ENCODE peak calls at places on chromosomes 13 and 19, in four cellular contexts. Z is HepG2, Y is GM12878, G is K562. S is an unnamed sample.

GRCh38 chr19:58500242-58500641 is 11.6 kb downstream of the SLC27A5 start:
- DNase-seq in G (no peak), Y (no peak), Z (no peak), S (no peak)

GRCh38 chr19:1690570-1691307 is 38.3 kb upstream of the TCF3 start:
- DNase-seq in Y (no peak), G (peak), Z (no peak), S (peak)

GRCh38 chr19:5308471-5309437 is 31.9 kb downstream of the PTPRS start:
- DNase-seq in G (peak), Y (no peak), Z (no peak), S (no peak)

GRCh38 chr19:19445911-19446361 is 40.5 kb downstream of the GATAD2A start:
- DNase-seq in G (no peak), Y (no peak), Z (no peak), S (no peak)

GRCh38 chr19:7742991-7743390 is 4.3 kb downstream of the CD209 start:
- DNase-seq in G (no peak), Y (no peak), Z (no peak), S (no peak)

GRCh38 chr19:16542894-16543498 is 759 bp upstream of the CHERP start:
- DNase-seq in G (peak), Z (no peak), Y (no peak), S (no peak)

GRCh38 chr19:3968556-3969434 is 2.1 kb downstream of the DAPK3 start:
- DNase-seq in Y (no peak), G (peak), Z (peak), S (peak)

GRCh38 chr13:112244061-112244460 is 132.1 kb upstream of the SPACA7 start:
- DNase-seq in Y (no peak), G (no peak), Z (no peak), S (no peak)

GRCh38 chr13:70170689-70171088 is 62.4 kb upstream of the KLHL1 start:
- DNase-seq in G (no peak), Y (no peak), Z (no peak), S (no peak)

GRCh38 chr19:18399008-18399407 is 1.6 kb upstream of the LRRC25 start:
- DNase-seq in G (no peak), Z (no peak), Y (no peak), S (no peak)

GRCh38 chr13:77305276-77305675 is 21.6 kb downstream of the MYCBP2 start:
- DNase-seq in Z (no peak), Y (no peak), G (no peak), S (no peak)

GRCh38 chr13:51002736-51003135 is 93.1 kb downstream of the RNASEH2B start:
- DNase-seq in G (no peak), Z (no peak), Y (no peak), S (no peak)

GRCh38 chr13:111092685-111093084 is 22.4 kb upstream of the ARHGEF7 start:
- DNase-seq in Z (no peak), Y (no peak), G (no peak), S (no peak)

GRCh38 chr13:111095031-111095840 is 19.9 kb upstream of the ARHGEF7 start:
- DNase-seq in Z (no peak), G (no peak), Y (no peak), S (no peak)

GRCh38 chr13:111095911-111096501 is 19.1 kb upstream of the ARHGEF7 start:
- DNase-seq in G (no peak), Z (no peak), Y (no peak), S (no peak)

GRCh38 chr13:111093634-111094033 is 21.5 kb upstream of the ARHGEF7 start:
- DNase-seq in Z (no peak), G (no peak), Y (no peak), S (peak)

DNA sequence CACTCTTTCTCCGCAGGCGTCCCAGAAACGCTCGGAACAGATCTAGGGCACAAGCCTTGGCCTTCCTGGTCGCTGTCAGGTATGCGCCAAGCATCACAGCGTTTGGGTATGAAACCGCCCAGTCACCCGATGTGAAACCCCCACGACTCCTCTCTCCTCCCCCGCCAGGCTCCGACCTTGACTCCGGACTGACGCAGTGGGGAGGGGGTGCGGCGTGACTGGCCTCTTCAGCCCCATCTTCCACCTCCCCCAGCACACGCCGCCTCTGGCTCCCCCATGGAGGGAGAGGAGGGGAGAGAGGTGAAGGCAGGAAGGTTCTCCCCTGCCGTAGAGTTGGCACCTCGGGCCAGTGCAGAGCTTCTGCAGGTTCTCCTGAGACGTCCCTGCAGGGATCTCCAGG is 22.0 kb upstream of the ARHGEF7 start:
- DNase-seq in G (no peak), Y (no peak), Z (no peak), S (no peak)
- TF ChIP-seq NR2C2 in G (no peak), Y (no peak), Z (no peak), S (no peak)

GRCh38 chr19:13095393-13095784 is 7.3 kb downstream of the LYL1 start:
- DNase-seq in Z (no peak), G (no peak), Y (no peak), S (peak)
- TF ChIP-seq NR2C2 in Z (no peak), G (no peak), Y (no peak), S (no peak)

GRCh38 chr13:42696191-42696590 is 85.2 kb upstream of the FAM216B start:
- DNase-seq in Z (no peak), G (no peak), Y (no peak), S (no peak)
- TF ChIP-seq NR2C2 in Z (no peak), G (no peak), Y (no peak), S (no peak)

GRCh38 chr13:36981156-36981743 is 17.9 kb downstream of the ALG5 start:
- DNase-seq in Y (no peak), Z (peak), G (peak), S (no peak)
- TF ChIP-seq NR2C2 in Y (no peak), Z (no peak), G (no peak), S (no peak)

DNA sequence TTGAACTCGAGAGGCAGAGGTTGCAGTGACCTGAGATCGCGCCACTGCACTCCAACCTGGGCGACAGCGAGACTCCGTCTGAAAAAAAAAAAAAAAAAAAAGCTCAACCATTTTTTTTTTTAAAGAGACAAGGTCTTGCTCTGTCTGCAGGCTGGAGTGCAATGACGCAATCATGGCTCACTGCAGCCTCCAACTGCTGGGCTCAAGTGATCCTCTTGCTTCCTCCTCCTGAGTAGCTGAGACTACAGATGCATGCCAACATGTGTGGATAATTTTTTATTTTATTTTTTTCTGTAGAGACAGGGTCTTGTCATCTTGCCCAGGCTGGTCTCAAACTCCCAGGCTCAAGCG is 10.3 kb downstream of the EHD2 start:
- DNase-seq in Z (peak), G (no peak), Y (no peak), S (no peak)
- TF ChIP-seq NR2C2 in Z (no peak), G (no peak), Y (no peak), S (no peak)

DNA sequence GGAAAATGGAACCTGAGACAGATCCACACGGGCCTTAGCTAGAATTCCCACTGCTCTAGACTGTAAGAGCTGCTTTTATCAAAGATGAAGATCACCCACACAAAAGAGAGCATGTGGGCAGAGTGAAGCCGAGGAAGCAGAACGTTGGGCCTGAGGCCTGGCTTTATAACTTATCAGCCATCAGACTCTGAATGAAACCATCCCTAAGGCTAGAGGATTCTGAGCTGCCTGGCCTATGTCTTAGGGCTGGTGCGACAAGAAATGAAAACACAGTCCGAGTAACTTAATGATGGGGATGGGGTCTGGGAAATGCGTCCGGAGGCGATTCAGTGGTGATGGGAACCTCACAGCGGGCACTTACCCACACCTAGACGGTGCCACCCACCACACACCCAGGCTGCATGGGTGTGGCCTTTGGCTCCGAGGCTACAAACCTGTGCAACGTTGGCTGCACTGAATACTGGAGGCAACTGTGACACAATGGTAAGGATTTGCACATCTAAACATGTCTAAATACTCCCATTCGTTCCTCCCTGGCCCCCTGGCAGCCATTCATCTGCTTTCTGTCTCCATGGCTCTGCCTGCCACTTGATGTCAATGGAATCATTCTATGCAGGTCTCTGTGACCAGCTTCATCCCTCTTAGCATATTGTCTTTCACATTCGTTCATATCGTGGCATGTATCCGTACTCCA is 62.0 kb downstream of the SLC15A1 start:
- DNase-seq in Y (no peak), G (no peak), Z (no peak), S (no peak)
- TF ChIP-seq NR2C2 in Y (no peak), G (no peak), Z (no peak), S (no peak)

GRCh38 chr19:35641515-35642151 is at the start of gene ETV2:
- DNase-seq in Z (no peak), Y (no peak), G (peak), S (peak)
- TF ChIP-seq NR2C2 in Z (no peak), Y (no peak), G (no peak), S (no peak)

DNA sequence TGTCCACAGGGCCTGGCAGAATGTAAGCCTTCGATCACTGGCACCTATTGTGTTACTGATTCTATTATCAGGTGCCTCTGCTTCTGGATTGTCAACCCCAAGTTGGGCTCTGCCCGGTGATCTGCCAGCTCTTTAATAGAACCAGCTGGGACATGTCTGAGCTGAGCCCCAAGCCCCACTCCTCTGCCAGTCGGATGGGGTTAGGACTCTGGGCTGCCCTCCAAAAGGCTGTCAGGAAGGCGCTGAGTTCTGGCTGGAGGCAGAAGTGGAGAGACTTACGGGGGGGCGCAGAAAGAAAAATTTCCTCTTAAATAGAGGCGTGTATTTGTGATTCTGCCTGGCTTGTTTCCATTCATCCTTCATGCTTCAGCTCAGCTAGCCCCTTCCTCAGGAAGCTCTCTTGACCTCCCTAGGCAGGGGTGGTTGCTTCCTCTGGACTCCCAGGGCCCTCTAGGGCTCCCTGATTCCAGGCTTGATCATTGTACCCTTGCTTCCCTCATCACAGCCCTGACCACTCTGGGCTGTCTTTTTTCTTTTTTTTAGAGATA is 976 bp upstream of the KCNK6 start:
- DNase-seq in Z (no peak), Y (no peak), G (no peak), S (no peak)
- TF ChIP-seq NR2C2 in Z (no peak), Y (no peak), G (no peak), S (no peak)

S was measured in WTC11.